ENCODE peak calls at places on chromosomes 3 and 15, in nine cellular contexts. T is H9; V is HCT116; U is neuronal stem cell; W is aorta; O is CD4-positive, alpha-beta T cell; G is fibroblast of lung; R is suprapubic skin; M is Panc1. F is an unnamed sample.

GRCh38 chr15:45129651-45130129 is at the start of the genes DUOX1 and DUOXA1:
- DNase-seq in T (peak), V (peak), U (no peak), W (no peak), O (no peak), G (no peak), R (no peak), M (no peak), F (peak)

GRCh38 chr3:52093751-52094525 is 37.6 kb upstream of the DUSP7 start:
- DNase-seq in T (no peak), V (no peak), U (no peak), W (peak), O (no peak), G (peak), R (no peak), M (no peak), F (no peak)

GRCh38 chr3:43213631-43214030 is 72.7 kb upstream of the SNRK start:
- DNase-seq in T (no peak), V (no peak), U (no peak), W (no peak), O (no peak), G (no peak), R (no peak), M (no peak), F (peak)

GRCh38 chr3:193744048-193744821 is 151.2 kb downstream of the OPA1 start:
- DNase-seq in T (no peak), V (no peak), U (no peak), W (no peak), O (no peak), G (peak), R (no peak), M (no peak), F (peak)

GRCh38 chr15:85766007-85766831 is 28.5 kb downstream of the KLHL25 start:
- DNase-seq in T (no peak), V (no peak), U (no peak), W (no peak), O (no peak), G (no peak), R (no peak), M (no peak), F (peak)

GRCh38 chr15:48493084-48493762 is 152.3 kb downstream of the FBN1 start:
- DNase-seq in T (no peak), V (no peak), U (no peak), W (no peak), O (no peak), G (peak), R (no peak), M (no peak), F (no peak)

GRCh38 chr3:33440578-33441321 is 545 bp upstream of the UBP1 start:
- DNase-seq in T (peak), V (peak), U (peak), W (peak), O (peak), G (peak), R (peak), M (peak), F (peak)

GRCh38 chr15:63122002-63122893 is 587 bp downstream of the LACTB start:
- DNase-seq in T (peak), V (peak), U (peak), W (peak), O (peak), G (peak), R (peak), M (no peak), F (peak)

GRCh38 chr3:24495334-24495994 is 814 bp upstream of the THRB start:
- DNase-seq in T (peak), V (peak), U (peak), W (peak), O (no peak), G (no peak), R (peak), M (no peak), F (peak)

GRCh38 chr3:9014189-9014588 is 50.9 kb upstream of the RAD18 start:
- DNase-seq in T (no peak), V (no peak), U (no peak), W (no peak), O (no peak), G (peak), R (no peak), M (no peak), F (peak)

GRCh38 chr3:99637381-99638111 is 848 bp upstream of the COL8A1 start:
- DNase-seq in T (no peak), V (no peak), U (peak), W (no peak), O (no peak), G (peak), R (no peak), M (peak), F (no peak)

GRCh38 chr3:172034786-172035685 is 4.3 kb upstream of the FNDC3B start:
- DNase-seq in T (peak), V (peak), U (no peak), W (no peak), O (no peak), G (no peak), R (no peak), M (no peak), F (peak)

GRCh38 chr15:80989110-80989517 is 505 bp downstream of the MESD start:
- DNase-seq in T (no peak), V (no peak), U (peak), W (no peak), O (no peak), G (no peak), R (no peak), M (no peak), F (no peak)

GRCh38 chr15:80989518-80990478 is at the start of gene MESD:
- DNase-seq in T (peak), V (peak), U (peak), W (peak), O (peak), G (peak), R (peak), M (peak), F (peak)

GRCh38 chr15:80992436-80992835 is 2.8 kb upstream of the MESD start:
- DNase-seq in T (no peak), V (no peak), U (no peak), W (no peak), O (no peak), G (no peak), R (no peak), M (no peak), F (no peak)

GRCh38 chr15:80990955-80991354 is 1.3 kb upstream of the MESD start:
- DNase-seq in T (no peak), V (no peak), U (no peak), W (no peak), O (no peak), G (no peak), R (no peak), M (no peak), F (no peak)

DNA sequence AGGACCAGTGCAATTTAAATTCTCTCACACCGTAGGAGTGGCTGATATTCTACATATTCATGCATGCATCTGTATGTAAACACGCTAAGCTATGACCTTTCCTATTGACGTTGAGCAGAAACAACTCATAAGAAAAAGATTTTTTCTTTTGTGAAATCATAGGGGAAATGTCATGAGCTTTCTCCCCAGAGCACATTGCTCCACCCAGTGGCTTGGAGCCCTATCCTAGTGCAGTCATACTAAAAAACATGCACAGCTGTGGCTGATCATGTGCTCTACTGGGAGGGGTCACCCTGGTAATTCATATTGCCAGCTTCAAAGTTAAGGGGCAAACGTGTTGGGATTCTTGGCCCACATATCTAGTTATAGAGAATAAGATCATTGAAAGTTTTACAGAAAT is 1.8 kb upstream of the MESD start:
- DNase-seq in T (no peak), V (no peak), U (no peak), W (peak), O (no peak), G (peak), R (no peak), M (no peak), F (no peak)
- H3K27ac ChIP-seq in T (no peak), V (no peak), U (no peak), W (no peak), O (no peak), G (peak), R (peak), M (no peak), F (no peak)

GRCh38 chr15:57245130-57245529 is 131.2 kb upstream of the CGNL1 start:
- DNase-seq in T (no peak), V (no peak), U (no peak), W (no peak), O (no peak), G (no peak), R (no peak), M (no peak), F (no peak)
- H3K27ac ChIP-seq in T (no peak), V (no peak), U (no peak), W (no peak), O (no peak), G (no peak), R (no peak), M (no peak), F (no peak)

GRCh38 chr15:82898961-82899360 is 53.6 kb downstream of the HOMER2 start:
- DNase-seq in T (no peak), V (no peak), U (no peak), W (no peak), O (no peak), G (no peak), R (no peak), M (no peak), F (no peak)

GRCh38 chr15:82895983-82896382 is 56.5 kb downstream of the HOMER2 start:
- DNase-seq in T (no peak), V (no peak), U (no peak), W (no peak), O (no peak), G (no peak), R (no peak), M (no peak), F (no peak)

GRCh38 chr15:82891025-82891390 is 61.5 kb downstream of the HOMER2 start:
- DNase-seq in T (no peak), V (no peak), U (no peak), W (no peak), O (no peak), G (no peak), R (no peak), M (no peak), F (no peak)

GRCh38 chr15:82892541-82892940 is 60.0 kb downstream of the HOMER2 start:
- DNase-seq in T (no peak), V (no peak), U (no peak), W (no peak), O (no peak), G (no peak), R (no peak), M (no peak), F (no peak)

DNA sequence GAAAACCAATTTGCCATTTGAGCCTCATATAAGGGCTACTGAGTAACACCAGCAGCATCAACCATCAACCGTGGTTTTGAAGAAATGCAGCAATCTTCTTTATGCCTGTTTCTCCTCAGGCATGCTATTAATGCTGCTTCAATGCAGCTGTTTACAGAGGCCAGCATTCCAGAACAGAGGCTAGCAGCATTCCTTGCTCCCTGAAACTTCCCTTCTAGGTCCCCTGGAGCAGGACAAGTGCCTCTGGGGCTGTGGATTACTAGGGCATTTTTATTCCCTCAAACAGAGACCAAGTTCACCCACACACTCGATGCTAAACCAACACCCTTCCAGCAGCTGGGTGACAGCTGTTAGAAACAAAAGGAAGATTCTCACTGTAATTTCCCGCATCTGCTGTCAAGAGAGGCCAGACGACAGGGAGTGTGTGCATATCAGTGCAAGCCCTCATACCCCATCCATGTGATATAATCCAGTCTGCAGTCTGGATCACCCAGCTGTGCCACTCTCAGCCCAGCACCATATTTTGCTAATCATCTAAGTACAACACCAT is 57.5 kb downstream of the HOMER2 start:
- DNase-seq in T (no peak), V (no peak), U (peak), W (no peak), O (no peak), G (peak), R (no peak), M (no peak), F (no peak)
- H3K27ac ChIP-seq in T (no peak), V (no peak), U (peak), W (no peak), O (no peak), G (no peak), R (no peak), M (no peak), F (no peak)

GRCh38 chr3:112770026-112770626 is 76.5 kb downstream of the CD200R1L start:
- DNase-seq in T (peak), V (peak), U (no peak), W (peak), O (no peak), G (peak), R (no peak), M (no peak), F (peak)
- H3K27ac ChIP-seq in T (peak), V (no peak), U (no peak), W (no peak), O (no peak), G (peak), R (no peak), M (no peak), F (no peak)

DNA sequence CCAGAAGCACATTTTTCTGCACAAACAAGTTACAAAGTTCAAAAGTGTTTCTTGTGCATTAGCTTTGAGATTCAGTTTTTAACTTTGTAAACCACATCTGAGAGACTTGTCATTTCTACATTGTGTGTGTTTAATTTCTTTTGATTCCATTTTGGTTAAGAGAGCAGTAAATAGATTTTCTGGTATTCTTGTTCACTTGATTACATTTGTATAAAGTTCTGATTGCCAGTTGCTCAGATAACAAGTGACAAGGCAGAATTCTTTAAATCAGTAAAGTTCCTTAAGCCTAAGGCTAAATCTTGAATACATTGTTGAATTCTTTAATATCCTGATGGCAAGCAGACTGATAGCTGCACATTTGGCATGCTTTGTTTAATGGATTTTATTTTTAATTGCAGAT is 3.1 kb upstream of the FBXO22 start:
- DNase-seq in T (no peak), V (no peak), U (no peak), W (no peak), O (no peak), G (no peak), R (no peak), M (no peak), F (no peak)
- H3K27ac ChIP-seq in T (no peak), V (no peak), U (no peak), W (no peak), O (no peak), G (no peak), R (no peak), M (no peak), F (no peak)

GRCh38 chr15:52054381-52054780 is 35.4 kb downstream of the MAPK6 start:
- DNase-seq in T (no peak), V (no peak), U (no peak), W (no peak), O (no peak), G (no peak), R (no peak), M (no peak), F (no peak)

GRCh38 chr15:52052076-52052935 is 33.3 kb downstream of the MAPK6 start:
- DNase-seq in T (no peak), V (no peak), U (no peak), W (no peak), O (no peak), G (no peak), R (no peak), M (no peak), F (no peak)

GRCh38 chr15:52056001-52056400 is 37.0 kb downstream of the MAPK6 start:
- DNase-seq in T (no peak), V (no peak), U (no peak), W (no peak), O (no peak), G (no peak), R (no peak), M (no peak), F (no peak)

DNA sequence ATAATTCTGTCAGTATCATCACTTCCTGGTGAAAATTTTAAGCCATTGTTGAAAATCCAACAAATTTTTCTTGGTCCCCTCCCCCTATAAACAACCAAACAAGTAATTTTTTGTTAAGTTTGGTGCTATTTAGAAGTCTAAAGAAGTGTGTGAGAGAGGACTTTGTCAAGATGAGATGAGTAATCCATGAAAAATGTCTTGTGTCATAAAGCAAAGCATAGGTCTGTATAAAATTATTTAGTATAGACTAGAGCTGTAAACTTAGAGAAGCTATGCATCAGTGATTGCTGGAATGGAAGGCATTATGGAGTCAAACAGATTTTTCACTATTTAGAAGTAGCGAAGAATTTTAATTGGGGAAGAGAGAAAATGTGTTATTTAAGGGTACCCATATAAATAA is 31.4 kb downstream of the MAPK6 start:
- DNase-seq in T (no peak), V (no peak), U (no peak), W (no peak), O (no peak), G (peak), R (no peak), M (no peak), F (no peak)
- H3K27ac ChIP-seq in T (no peak), V (no peak), U (no peak), W (no peak), O (no peak), G (no peak), R (no peak), M (no peak), F (no peak)

GRCh38 chr3:68211637-68212036 is 557.2 kb upstream of the SUCLG2 start:
- DNase-seq in T (no peak), V (no peak), U (no peak), W (no peak), O (no peak), G (no peak), R (no peak), M (no peak), F (no peak)

GRCh38 chr3:68206524-68207117 is 552.2 kb upstream of the SUCLG2 start:
- DNase-seq in T (no peak), V (no peak), U (no peak), W (no peak), O (no peak), G (no peak), R (no peak), M (no peak), F (no peak)

GRCh38 chr3:68207327-68207726 is 552.9 kb upstream of the SUCLG2 start:
- DNase-seq in T (no peak), V (no peak), U (no peak), W (no peak), O (no peak), G (no peak), R (no peak), M (no peak), F (no peak)
- H3K27ac ChIP-seq in T (no peak), V (no peak), U (no peak), W (no peak), O (no peak), G (no peak), R (no peak), M (no peak), F (no peak)

F was measured in hepatocyte.